ENCODE peak calls at places on chromosome 18, in four cellular contexts. One of them, this sample, is unnamed.

GRCh38 chr18:22348521-22349316 is 69.0 kb downstream of the CTAGE1 start:
- DNase-seq in iPS-NIHi11: peak
- DNase-seq in omental fat pad: no peak
- DNase-seq in activated naive CD8-positive, alpha-beta T cell treated with anti-CD3 and anti-CD28 coated beads for 36 hours: no peak
- DNase-seq in this sample: no peak

GRCh38 chr18:8402237-8402636 is 207.0 kb upstream of the RAB12 start:
- DNase-seq in activated naive CD8-positive, alpha-beta T cell treated with anti-CD3 and anti-CD28 coated beads for 36 hours: no peak
- DNase-seq in iPS-NIHi11: peak
- DNase-seq in omental fat pad: no peak
- DNase-seq in this sample: no peak

GRCh38 chr18:23722646-23723045 is 33.4 kb downstream of the LAMA3 start:
- DNase-seq in iPS-NIHi11: no peak
- DNase-seq in activated naive CD8-positive, alpha-beta T cell treated with anti-CD3 and anti-CD28 coated beads for 36 hours: no peak
- DNase-seq in omental fat pad: no peak
- DNase-seq in this sample: no peak

GRCh38 chr18:10563886-10564285 is 38.1 kb downstream of the NAPG start:
- DNase-seq in activated naive CD8-positive, alpha-beta T cell treated with anti-CD3 and anti-CD28 coated beads for 36 hours: no peak
- DNase-seq in iPS-NIHi11: no peak
- DNase-seq in omental fat pad: no peak
- DNase-seq in this sample: no peak

GRCh38 chr18:24491882-24492281 is 31.4 kb downstream of the HRH4 start:
- DNase-seq in iPS-NIHi11: no peak
- DNase-seq in activated naive CD8-positive, alpha-beta T cell treated with anti-CD3 and anti-CD28 coated beads for 36 hours: peak
- DNase-seq in omental fat pad: no peak
- DNase-seq in this sample: no peak

GRCh38 chr18:23479829-23480505 is 23.3 kb upstream of the RMC1 start:
- DNase-seq in omental fat pad: no peak
- DNase-seq in activated naive CD8-positive, alpha-beta T cell treated with anti-CD3 and anti-CD28 coated beads for 36 hours: no peak
- DNase-seq in iPS-NIHi11: no peak
- DNase-seq in this sample: peak

GRCh38 chr18:68033466-68033865 is 516.9 kb upstream of the DSEL start:
- DNase-seq in activated naive CD8-positive, alpha-beta T cell treated with anti-CD3 and anti-CD28 coated beads for 36 hours: no peak
- DNase-seq in iPS-NIHi11: no peak
- DNase-seq in omental fat pad: no peak
- DNase-seq in this sample: no peak

GRCh38 chr18:37985126-37985525 is 419.5 kb upstream of the CELF4 start:
- DNase-seq in omental fat pad: no peak
- DNase-seq in activated naive CD8-positive, alpha-beta T cell treated with anti-CD3 and anti-CD28 coated beads for 36 hours: no peak
- DNase-seq in iPS-NIHi11: peak
- DNase-seq in this sample: no peak

GRCh38 chr18:44130365-44130942 is 550.2 kb upstream of the SETBP1 start:
- DNase-seq in iPS-NIHi11: peak
- DNase-seq in activated naive CD8-positive, alpha-beta T cell treated with anti-CD3 and anti-CD28 coated beads for 36 hours: no peak
- DNase-seq in omental fat pad: no peak
- DNase-seq in this sample: peak

GRCh38 chr18:4391859-4392258 is 63.2 kb downstream of the DLGAP1 start:
- DNase-seq in omental fat pad: no peak
- DNase-seq in activated naive CD8-positive, alpha-beta T cell treated with anti-CD3 and anti-CD28 coated beads for 36 hours: no peak
- DNase-seq in iPS-NIHi11: no peak
- DNase-seq in this sample: no peak

GRCh38 chr18:76444436-76445105 is 50.5 kb downstream of the ZNF516 start:
- DNase-seq in activated naive CD8-positive, alpha-beta T cell treated with anti-CD3 and anti-CD28 coated beads for 36 hours: no peak
- DNase-seq in iPS-NIHi11: no peak
- DNase-seq in omental fat pad: no peak
- DNase-seq in this sample: no peak

GRCh38 chr18:8771930-8772329 is 66.6 kb downstream of the MTCL1 start:
- DNase-seq in iPS-NIHi11: no peak
- DNase-seq in omental fat pad: no peak
- DNase-seq in activated naive CD8-positive, alpha-beta T cell treated with anti-CD3 and anti-CD28 coated beads for 36 hours: no peak
- DNase-seq in this sample: no peak

GRCh38 chr18:61892683-61893303 is at the start of gene RNF152:
- DNase-seq in activated naive CD8-positive, alpha-beta T cell treated with anti-CD3 and anti-CD28 coated beads for 36 hours: peak
- DNase-seq in iPS-NIHi11: peak
- DNase-seq in omental fat pad: no peak
- DNase-seq in this sample: no peak